ENCODE peak calls at places on chromosomes 5 and 9, in nine cellular contexts. W is upper lobe of right lung, E is Peyer's patch, H is AG04450, M is lower lobe of right lung, U is NT2/D1, T is suprapubic skin, N is neuronal stem cell, Y is transverse colon. F is an unnamed sample.

GRCh38 chr5:124072570-124072969 is 560.6 kb downstream of the CSNK1G3 start:
- DNase-seq in W (no peak), N (no peak), E (no peak), T (no peak), Y (no peak), H (no peak), U (no peak), M (no peak), F (no peak)

GRCh38 chr5:858726-859125 is 7.9 kb upstream of the ZDHHC11 start:
- DNase-seq in U (no peak), Y (no peak), T (no peak), M (no peak), H (no peak), W (no peak), N (no peak), E (no peak), F (no peak)

GRCh38 chr5:77630246-77631165 is 8.0 kb downstream of the OTP start:
- DNase-seq in M (peak; percentile 56), H (no peak), N (no peak), Y (peak; percentile 64), E (peak; percentile 60), W (peak; percentile 73), T (no peak), U (no peak), F (peak; percentile 69)

GRCh38 chr5:31427013-31427783 is 104.7 kb downstream of the DROSHA start:
- DNase-seq in H (no peak), Y (no peak), E (no peak), W (no peak), T (no peak), U (no peak), N (no peak), M (no peak), F (no peak)

GRCh38 chr5:58969253-58969652 is 386.4 kb downstream of the RAB3C start:
- DNase-seq in H (no peak), Y (no peak), M (no peak), E (no peak), N (no peak), U (no peak), W (no peak), T (no peak), F (no peak)

GRCh38 chr5:170648546-170648945 is 135.0 kb upstream of the GABRP start:
- DNase-seq in W (no peak), Y (no peak), T (no peak), H (no peak), E (no peak), M (no peak), U (no peak), N (no peak), F (no peak)

GRCh38 chr9:112361602-112362001 is 18.3 kb upstream of the HSDL2 start:
- DNase-seq in H (no peak), U (no peak), Y (no peak), W (no peak), M (no peak), N (no peak), E (no peak), T (no peak), F (peak; percentile 68)

GRCh38 chr5:116454417-116454927 is 120.2 kb downstream of the SEMA6A start:
- DNase-seq in T (no peak), W (no peak), M (no peak), E (no peak), N (no peak), H (peak; percentile 78), Y (no peak), U (no peak), F (no peak)

GRCh38 chr9:126365780-126366179 is 39.2 kb downstream of the MVB12B start:
- DNase-seq in T (no peak), Y (no peak), U (no peak), N (no peak), M (no peak), E (no peak), W (no peak), H (no peak), F (no peak)

GRCh38 chr5:175798626-175799025 is 72.8 kb upstream of the CPLX2 start:
- DNase-seq in M (no peak), U (no peak), Y (no peak), N (no peak), E (no peak), T (no peak), H (no peak), W (no peak), F (no peak)

GRCh38 chr5:175800656-175801081 is 70.7 kb upstream of the CPLX2 start:
- DNase-seq in Y (no peak), U (no peak), E (no peak), T (no peak), N (no peak), H (no peak), M (no peak), W (no peak), F (no peak)

GRCh38 chr5:175796536-175797499 is 74.6 kb upstream of the CPLX2 start:
- DNase-seq in U (peak; percentile 77), Y (peak; percentile 60), H (peak; percentile 53), W (peak; percentile 89), M (peak; percentile 82), N (peak; percentile 95), T (peak; percentile 67), E (peak; percentile 81), F (peak; percentile 51)

GRCh38 chr5:175795959-175796358 is 75.4 kb upstream of the CPLX2 start:
- DNase-seq in M (no peak), U (no peak), E (no peak), W (no peak), T (no peak), H (no peak), N (no peak), Y (no peak), F (no peak)

DNA sequence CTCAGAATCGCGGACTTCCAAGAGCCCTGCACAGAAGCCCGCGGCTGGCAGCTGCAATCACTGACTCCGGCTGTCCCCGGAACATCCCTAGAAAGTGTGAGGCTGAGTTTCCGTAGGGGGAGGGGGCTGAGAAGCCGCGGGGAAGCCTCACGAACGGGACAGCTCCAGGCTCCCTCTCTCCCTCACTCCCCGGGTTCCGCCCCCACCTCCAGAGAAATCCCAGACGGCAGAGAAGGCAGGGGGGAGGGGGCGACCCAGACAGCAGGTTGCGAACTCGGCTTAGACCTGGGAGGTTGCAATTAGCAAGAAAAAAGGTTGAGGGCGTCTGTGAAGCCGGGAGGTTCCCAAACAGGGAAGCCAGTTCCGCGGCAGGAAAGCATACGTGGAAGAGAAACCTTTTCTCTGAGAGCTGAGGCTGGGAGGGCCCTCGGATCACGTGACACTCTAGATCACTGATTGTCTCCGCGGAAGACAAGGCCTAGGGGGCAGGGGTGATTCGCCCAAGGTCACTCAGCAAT is 73.8 kb upstream of the CPLX2 start:
- DNase-seq in E (no peak), U (peak; percentile 68), H (no peak), Y (no peak), T (no peak), M (no peak), N (peak; percentile 30), W (no peak), F (no peak)
- H3K27me3 ChIP-seq in E (no peaks in the 10 kb centered on the region), U (peaks cover 34% of the 10 kb centered on the region), H (peaks cover 13% of the 10 kb centered on the region), Y (peaks cover 66% of the 10 kb centered on the region), T (peaks cover 61% of the 10 kb centered on the region), M (peaks cover 83% of the 10 kb centered on the region), N (peaks cover 11% of the 10 kb centered on the region), W (peaks cover 74% of the 10 kb centered on the region), F (peaks cover 46% of the 10 kb centered on the region)

GRCh38 chr9:132995906-132996305 is 17.4 kb downstream of the GFI1B start:
- DNase-seq in M (no peak), E (peak; percentile 29), T (no peak), W (no peak), U (no peak), N (no peak), Y (no peak), H (no peak), F (no peak)

GRCh38 chr9:132994410-132995120 is 16.1 kb downstream of the GFI1B start:
- DNase-seq in N (no peak), M (peak; percentile 53), T (no peak), H (no peak), W (no peak), E (peak; percentile 46), U (no peak), Y (peak; percentile 36), F (no peak)

GRCh38 chr9:132995121-132995420 is 16.6 kb downstream of the GFI1B start:
- DNase-seq in Y (no peak), N (no peak), E (peak; percentile 45), H (no peak), M (no peak), W (no peak), T (no peak), U (no peak), F (no peak)

GRCh38 chr9:132991351-132992300 is 13.1 kb downstream of the GFI1B start:
- DNase-seq in Y (no peak), H (no peak), T (no peak), U (no peak), W (no peak), M (peak; percentile 18), N (no peak), E (peak; percentile 43), F (no peak)

DNA sequence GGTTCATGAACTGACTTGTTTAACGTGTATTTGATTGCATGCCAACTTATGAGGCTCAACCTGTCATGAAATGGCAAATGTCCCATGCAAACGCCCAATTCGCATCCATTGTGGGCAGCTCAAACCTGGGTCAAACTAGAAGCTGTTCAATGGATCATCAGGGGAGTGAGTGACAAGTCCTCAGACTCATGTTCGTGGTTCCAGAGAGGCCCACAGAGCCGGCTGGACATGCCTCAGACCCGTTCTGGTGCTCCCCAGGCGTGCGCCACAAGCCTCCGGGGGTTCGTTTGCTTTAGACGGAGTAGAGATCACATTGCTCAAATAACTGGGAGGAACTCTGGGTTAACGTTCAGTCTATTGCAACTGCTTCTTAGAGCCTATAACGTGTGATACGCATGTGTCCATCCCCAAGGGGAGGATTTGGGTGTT is 15.0 kb downstream of the GFI1B start:
- DNase-seq in W (no peak), E (peak; percentile 23), T (no peak), U (no peak), N (no peak), H (no peak), Y (no peak), M (peak; percentile 20), F (no peak)
- H3K27me3 ChIP-seq in W (peaks cover 50% of the 10 kb centered on the region), E (no peaks in the 10 kb centered on the region), T (peaks cover 32% of the 10 kb centered on the region), U (peaks cover 25% of the 10 kb centered on the region), N (no peaks in the 10 kb centered on the region), H (peaks cover 42% of the 10 kb centered on the region), Y (peaks cover 74% of the 10 kb centered on the region), M (peaks cover 53% of the 10 kb centered on the region), F (no peaks in the 10 kb centered on the region)

GRCh38 chr5:61624966-61625681 is 293.1 kb downstream of the ZSWIM6 start:
- DNase-seq in Y (no peak), T (no peak), W (no peak), M (no peak), U (no peak), E (no peak), H (no peak), N (no peak), F (no peak)
- H3K27me3 ChIP-seq in Y (no peaks in the 10 kb centered on the region), T (no peaks in the 10 kb centered on the region), W (no peaks in the 10 kb centered on the region), M (no peaks in the 10 kb centered on the region), U (no peaks in the 10 kb centered on the region), E (no peaks in the 10 kb centered on the region), H (no peaks in the 10 kb centered on the region), N (no peaks in the 10 kb centered on the region), F (peaks cover 22% of the 10 kb centered on the region)

DNA sequence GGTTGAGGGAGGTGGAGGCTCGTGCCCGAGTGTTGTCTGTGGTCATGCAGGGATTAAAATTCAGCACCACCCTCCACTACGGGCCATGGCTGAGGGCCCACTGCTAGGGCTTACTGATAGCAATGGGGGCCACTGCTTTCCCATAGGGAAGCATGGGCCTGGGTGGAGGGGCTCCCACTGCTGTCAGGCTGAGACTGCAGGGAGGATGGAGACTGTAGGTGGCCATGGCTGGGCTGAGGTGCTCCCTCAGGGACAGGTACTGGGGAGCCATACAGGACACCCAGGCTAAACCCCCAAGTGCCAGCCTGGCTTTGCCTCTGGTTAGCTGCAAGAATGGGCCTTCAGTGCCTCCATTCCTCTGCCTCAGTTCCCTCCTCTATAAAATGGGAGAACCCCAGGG is 26.1 kb downstream of the FAM163B start:
- DNase-seq in E (no peak), W (no peak), H (no peak), U (no peak), N (no peak), T (no peak), Y (no peak), M (no peak), F (no peak)
- H3K27me3 ChIP-seq in E (no peaks in the 10 kb centered on the region), W (peaks cover 35% of the 10 kb centered on the region), H (peaks cover 61% of the 10 kb centered on the region), U (no peaks in the 10 kb centered on the region), N (no peaks in the 10 kb centered on the region), T (peaks cover 75% of the 10 kb centered on the region), Y (peaks cover 29% of the 10 kb centered on the region), M (peaks cover 47% of the 10 kb centered on the region), F (no peaks in the 10 kb centered on the region)

F was measured in CD4-positive, CD25-positive, alpha-beta regulatory T cell.